ENCODE peak calls at places on chromosomes 4 and X, in five cellular contexts. One of them, this sample, is unnamed.

GRCh38 chr4:18214656-18215055 is 193.1 kb upstream of the LCORL start:
- DNase-seq in Panc1: no peak
- DNase-seq in spleen: no peak
- DNase-seq in transverse colon: no peak
- DNase-seq in H1: no peak
- DNase-seq in this sample: no peak

GRCh38 chr4:98232202-98232601 is 29.0 kb upstream of the RAP1GDS1 start:
- DNase-seq in Panc1: no peak
- DNase-seq in spleen: no peak
- DNase-seq in transverse colon: no peak
- DNase-seq in H1: no peak
- DNase-seq in this sample: no peak

GRCh38 chr4:102994803-102995202 is 24.7 kb downstream of the SLC9B1 start:
- DNase-seq in Panc1: no peak
- DNase-seq in spleen: no peak
- DNase-seq in transverse colon: no peak
- DNase-seq in H1: no peak
- DNase-seq in this sample: no peak

GRCh38 chrX:113384628-113385027 is 544.0 kb upstream of the AMOT start:
- DNase-seq in Panc1: peak; percentile 42
- DNase-seq in spleen: no peak
- DNase-seq in transverse colon: no peak
- DNase-seq in H1: no peak
- DNase-seq in this sample: no peak

GRCh38 chr4:17284323-17285175 is 227.3 kb downstream of the QDPR start:
- DNase-seq in Panc1: no peak
- DNase-seq in spleen: no peak
- DNase-seq in transverse colon: no peak
- DNase-seq in H1: no peak
- DNase-seq in this sample: no peak

GRCh38 chr4:10074767-10075105 is 41.9 kb downstream of the WDR1 start:
- DNase-seq in Panc1: no peak
- DNase-seq in spleen: no peak
- DNase-seq in transverse colon: no peak
- DNase-seq in H1: no peak
- DNase-seq in this sample: no peak

GRCh38 chrX:7330551-7330950 is 182.6 kb upstream of the PUDP start:
- DNase-seq in Panc1: no peak
- DNase-seq in spleen: no peak
- DNase-seq in transverse colon: no peak
- DNase-seq in H1: no peak
- DNase-seq in this sample: no peak

GRCh38 chrX:47239199-47239598 is 6.4 kb downstream of the USP11 start:
- DNase-seq in Panc1: no peak
- DNase-seq in spleen: no peak
- DNase-seq in transverse colon: no peak
- DNase-seq in H1: no peak
- DNase-seq in this sample: no peak

GRCh38 chr4:137471895-137472294 is 60.4 kb downstream of the PCDH18 start:
- DNase-seq in Panc1: peak; percentile 27
- DNase-seq in spleen: no peak
- DNase-seq in transverse colon: no peak
- DNase-seq in H1: no peak
- DNase-seq in this sample: no peak

GRCh38 chr4:106095408-106095807 is 200.1 kb downstream of the NPNT start:
- DNase-seq in Panc1: no peak
- DNase-seq in spleen: no peak
- DNase-seq in transverse colon: no peak
- DNase-seq in H1: no peak
- DNase-seq in this sample: no peak

GRCh38 chr4:157013656-157014055 is 42.1 kb upstream of the PDGFC start:
- DNase-seq in Panc1: no peak
- DNase-seq in spleen: no peak
- DNase-seq in transverse colon: no peak
- DNase-seq in H1: no peak
- DNase-seq in this sample: no peak

GRCh38 chr4:141518222-141518621 is 118.2 kb upstream of the IL15 start:
- DNase-seq in Panc1: no peak
- DNase-seq in spleen: no peak
- DNase-seq in transverse colon: no peak
- DNase-seq in H1: no peak
- DNase-seq in this sample: no peak

GRCh38 chr4:93828332-93828829 is at the start of gene ATOH1:
- DNase-seq in Panc1: no peak
- DNase-seq in spleen: no peak
- DNase-seq in transverse colon: peak; percentile 66
- DNase-seq in H1: peak; percentile 84
- DNase-seq in this sample: peak; percentile 84

GRCh38 chrX:70289793-70290770 is at the start of the genes KIF4A and PDZD11:
- DNase-seq in Panc1: peak; percentile 64
- DNase-seq in spleen: peak; percentile 93
- DNase-seq in transverse colon: peak; percentile 86
- DNase-seq in H1: peak; percentile 34
- DNase-seq in this sample: peak; percentile 96

GRCh38 chr4:186844059-186844681 is 120.5 kb upstream of the FAT1 start:
- DNase-seq in Panc1: peak; percentile 32
- DNase-seq in spleen: no peak
- DNase-seq in transverse colon: no peak
- DNase-seq in H1: no peak
- DNase-seq in this sample: no peak

GRCh38 chrX:40504801-40505605 is 75.8 kb upstream of the ATP6AP2 start:
- DNase-seq in Panc1: no peak
- DNase-seq in spleen: no peak
- DNase-seq in transverse colon: no peak
- DNase-seq in H1: no peak
- DNase-seq in this sample: no peak

GRCh38 chrX:74534569-74535038 is 79.8 kb downstream of the RLIM start:
- DNase-seq in Panc1: no peak
- DNase-seq in spleen: no peak
- DNase-seq in transverse colon: no peak
- DNase-seq in H1: no peak
- DNase-seq in this sample: no peak

GRCh38 chrX:2707334-2707760 is 16.3 kb downstream of the CD99 start:
- DNase-seq in Panc1: peak; percentile 50
- DNase-seq in spleen: peak; percentile 87
- DNase-seq in transverse colon: peak; percentile 57
- DNase-seq in H1: peak; percentile 39
- DNase-seq in this sample: no peak

GRCh38 chr4:38037627-38038026 is 77.4 kb downstream of the PTTG2 start:
- DNase-seq in Panc1: no peak
- DNase-seq in spleen: no peak
- DNase-seq in transverse colon: no peak
- DNase-seq in H1: no peak
- DNase-seq in this sample: no peak

GRCh38 chr4:14386196-14386595 is 616.1 kb upstream of the CPEB2 start:
- DNase-seq in Panc1: no peak
- DNase-seq in spleen: no peak
- DNase-seq in transverse colon: no peak
- DNase-seq in H1: no peak
- DNase-seq in this sample: no peak

GRCh38 chr4:163107754-163108153 is 58.9 kb downstream of the NAF1 start:
- DNase-seq in Panc1: no peak
- DNase-seq in spleen: no peak
- DNase-seq in transverse colon: no peak
- DNase-seq in H1: no peak
- DNase-seq in this sample: no peak

GRCh38 chr4:155444695-155445094 is 67.9 kb upstream of the MAP9 start:
- DNase-seq in Panc1: no peak
- DNase-seq in spleen: no peak
- DNase-seq in transverse colon: no peak
- DNase-seq in H1: no peak
- DNase-seq in this sample: no peak

GRCh38 chrX:132815643-132816042 is 142.8 kb downstream of the HS6ST2 start:
- DNase-seq in Panc1: no peak
- DNase-seq in spleen: no peak
- DNase-seq in transverse colon: no peak
- DNase-seq in H1: no peak
- DNase-seq in this sample: no peak

GRCh38 chr4:16721618-16722291 is 176.7 kb downstream of the LDB2 start:
- DNase-seq in Panc1: no peak
- DNase-seq in spleen: no peak
- DNase-seq in transverse colon: no peak
- DNase-seq in H1: no peak
- DNase-seq in this sample: no peak

GRCh38 chr4:141763373-141763772 is 127.0 kb downstream of the IL15 start:
- DNase-seq in Panc1: no peak
- DNase-seq in spleen: no peak
- DNase-seq in transverse colon: no peak
- DNase-seq in H1: no peak
- DNase-seq in this sample: no peak

GRCh38 chr4:70892086-70892769 is 9.9 kb upstream of the MOB1B start:
- DNase-seq in Panc1: no peak
- DNase-seq in spleen: no peak
- DNase-seq in transverse colon: peak; percentile 12
- DNase-seq in H1: no peak
- DNase-seq in this sample: no peak

GRCh38 chr4:186607490-186607889 is 52.1 kb upstream of the MTNR1A start:
- DNase-seq in Panc1: no peak
- DNase-seq in spleen: no peak
- DNase-seq in transverse colon: no peak
- DNase-seq in H1: no peak
- DNase-seq in this sample: no peak

GRCh38 chr4:74969507-74970474 is 36.9 kb downstream of the PARM1 start:
- DNase-seq in Panc1: no peak
- DNase-seq in spleen: no peak
- DNase-seq in transverse colon: no peak
- DNase-seq in H1: no peak
- DNase-seq in this sample: no peak

GRCh38 chr4:106502106-106502699 is 133.6 kb upstream of the GIMD1 start:
- DNase-seq in Panc1: peak; percentile 10
- DNase-seq in spleen: no peak
- DNase-seq in transverse colon: peak; percentile 41
- DNase-seq in H1: peak; percentile 44
- DNase-seq in this sample: peak; percentile 39

GRCh38 chr4:40675166-40675565 is 45.5 kb upstream of the RBM47 start:
- DNase-seq in Panc1: no peak
- DNase-seq in spleen: no peak
- DNase-seq in transverse colon: no peak
- DNase-seq in H1: no peak
- DNase-seq in this sample: no peak

GRCh38 chr4:821631-822030 is 4.3 kb downstream of the CPLX1 start:
- DNase-seq in Panc1: no peak
- DNase-seq in spleen: no peak
- DNase-seq in transverse colon: no peak
- DNase-seq in H1: no peak
- DNase-seq in this sample: peak; percentile 76

GRCh38 chr4:821181-821591 is 4.7 kb downstream of the CPLX1 start:
- DNase-seq in Panc1: no peak
- DNase-seq in spleen: no peak
- DNase-seq in transverse colon: no peak
- DNase-seq in H1: no peak
- DNase-seq in this sample: peak; percentile 71

GRCh38 chr4:822361-823092 is 3.4 kb downstream of the CPLX1 start:
- DNase-seq in Panc1: no peak
- DNase-seq in spleen: no peak
- DNase-seq in transverse colon: no peak
- DNase-seq in H1: no peak
- DNase-seq in this sample: no peak

GRCh38 chr4:819401-820229 is 6.3 kb downstream of the CPLX1 start:
- DNase-seq in Panc1: no peak
- DNase-seq in spleen: no peak
- DNase-seq in transverse colon: no peak
- DNase-seq in H1: no peak
- DNase-seq in this sample: no peak

DNA sequence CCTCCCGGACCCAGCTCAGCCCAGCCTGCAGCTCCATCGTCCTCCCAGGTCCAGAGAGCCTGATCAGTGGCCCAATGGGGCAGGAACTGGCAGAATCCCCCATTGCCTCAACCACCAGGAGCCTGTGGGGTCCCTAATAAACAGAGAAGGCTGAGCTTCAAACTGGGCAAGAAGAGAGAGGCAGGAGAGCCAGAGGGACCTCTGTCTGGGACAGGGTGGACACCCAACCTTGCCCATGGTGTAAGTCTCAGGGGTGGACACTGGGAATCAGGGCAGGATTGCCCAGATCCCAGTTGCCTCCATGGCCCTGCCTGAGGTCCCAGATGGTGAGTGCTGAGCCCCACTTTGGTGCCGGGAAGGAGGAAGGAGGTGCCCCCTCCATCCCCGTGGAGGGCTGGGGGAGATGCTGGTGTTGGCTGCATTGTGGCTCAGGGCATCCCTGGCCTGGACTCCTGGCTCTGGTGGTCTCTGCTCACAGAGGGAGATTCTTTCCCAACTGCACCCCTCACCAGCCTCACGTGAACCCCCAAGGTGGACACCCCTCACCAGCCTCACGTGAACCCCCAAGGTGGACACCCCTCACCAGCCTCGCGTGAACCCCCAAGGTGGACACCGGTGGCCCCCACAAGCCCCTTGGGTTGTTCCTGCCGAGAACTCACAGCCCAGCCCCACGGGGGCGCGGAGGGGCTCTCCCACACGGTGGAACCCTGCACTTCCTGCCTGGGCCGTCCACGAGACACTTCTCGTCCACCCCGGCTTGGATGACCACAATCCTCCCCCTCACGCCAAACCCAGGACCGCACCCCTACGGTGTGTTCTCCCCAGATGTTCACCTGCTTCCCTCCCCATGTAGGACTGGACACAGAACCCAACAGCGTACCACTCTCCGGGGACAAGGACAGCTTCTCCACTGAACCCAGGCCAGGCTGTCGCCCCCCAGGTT is 5.4 kb downstream of the CPLX1 start:
- DNase-seq in Panc1: no peak
- DNase-seq in spleen: no peak
- DNase-seq in transverse colon: no peak
- DNase-seq in H1: no peak
- DNase-seq in this sample: no peak
- H3K27me3 ChIP-seq in Panc1: no peaks in the 10 kb centered on the region
- H3K27me3 ChIP-seq in spleen: peaks cover 29% of the 10 kb centered on the region
- H3K27me3 ChIP-seq in transverse colon: peaks cover 61% of the 10 kb centered on the region
- H3K27me3 ChIP-seq in H1: peaks cover 75% of the 10 kb centered on the region
- H3K27me3 ChIP-seq in this sample: peaks cover 22% of the 10 kb centered on the region

DNA sequence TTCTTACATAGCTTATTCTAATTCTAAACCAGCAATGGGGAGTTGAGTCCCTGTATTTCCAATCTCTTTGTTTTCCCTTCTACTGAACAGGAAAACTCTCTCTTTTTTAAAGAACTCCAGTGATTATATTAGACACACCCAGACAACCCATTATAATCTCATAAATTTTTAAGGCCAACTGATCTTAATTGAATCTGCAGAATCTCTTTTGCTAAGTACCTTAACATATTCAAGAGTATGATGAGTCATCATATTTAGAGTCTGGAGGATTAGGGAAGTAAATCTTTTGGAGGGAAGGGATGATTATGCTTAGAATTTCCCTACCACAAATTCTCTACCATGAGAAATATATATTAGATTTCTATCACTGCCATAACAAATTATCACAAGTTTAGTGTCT is 705.1 kb downstream of the CENPC start:
- DNase-seq in Panc1: no peak
- DNase-seq in spleen: no peak
- DNase-seq in transverse colon: no peak
- DNase-seq in H1: no peak
- DNase-seq in this sample: no peak
- TF ChIP-seq POLR2AphosphoS5 in Panc1: no peak
- TF ChIP-seq POLR2AphosphoS5 in spleen: no peak
- TF ChIP-seq POLR2AphosphoS5 in transverse colon: no peak
- TF ChIP-seq POLR2AphosphoS5 in H1: no peak
- TF ChIP-seq POLR2AphosphoS5 in this sample: no peak

GRCh38 chr4:133154725-133155124 is 5.6 kb downstream of the PCDH10 start:
- DNase-seq in Panc1: peak; percentile 15
- DNase-seq in spleen: no peak
- DNase-seq in transverse colon: no peak
- DNase-seq in H1: no peak
- DNase-seq in this sample: no peak
- H3K27me3 ChIP-seq in Panc1: no peaks in the 10 kb centered on the region
- H3K27me3 ChIP-seq in spleen: peaks cover 36% of the 10 kb centered on the region
- H3K27me3 ChIP-seq in transverse colon: peaks cover 53% of the 10 kb centered on the region
- H3K27me3 ChIP-seq in H1: peaks cover 41% of the 10 kb centered on the region
- H3K27me3 ChIP-seq in this sample: peaks cover 26% of the 10 kb centered on the region

GRCh38 chrX:136030357-136031225 is 45.4 kb downstream of the SLC9A6 start:
- DNase-seq in Panc1: no peak
- DNase-seq in spleen: no peak
- DNase-seq in transverse colon: peak; percentile 36
- DNase-seq in H1: no peak
- DNase-seq in this sample: no peak
- TF ChIP-seq POLR2AphosphoS5 in Panc1: no peak
- TF ChIP-seq POLR2AphosphoS5 in spleen: peak; percentile 34
- TF ChIP-seq POLR2AphosphoS5 in transverse colon: no peak
- TF ChIP-seq POLR2AphosphoS5 in H1: no peak
- TF ChIP-seq POLR2AphosphoS5 in this sample: peak; percentile 17

This sample was measured in upper lobe of left lung.